ENCODE peak calls at places on chromosomes 4 and X, in seven cellular contexts. A is GM13977, G is suprapubic skin, K is IMR-90, N is nephron progenitor cell, Z is cardiac muscle cell, M is endothelial cell. S is an unnamed sample.

GRCh38 chr4:22427676-22428075 is 88.2 kb downstream of the ADGRA3 start:
- DNase-seq in A (no peak), G (no peak), K (no peak), N (no peak), Z (no peak), M (no peak), S (no peak)

GRCh38 chr4:89757154-89757723 is 79.7 kb downstream of the SNCA start:
- DNase-seq in A (no peak), G (no peak), K (no peak), N (peak; percentile 3), Z (no peak), M (no peak), S (no peak)

GRCh38 chr4:89203902-89204301 is 92.6 kb downstream of the TIGD2 start:
- DNase-seq in A (no peak), G (no peak), K (no peak), N (no peak), Z (no peak), M (no peak), S (no peak)

GRCh38 chr4:68021185-68021584 is 57.9 kb upstream of the TMPRSS11A start:
- DNase-seq in A (no peak), G (no peak), K (no peak), N (no peak), Z (peak; percentile 5), M (no peak), S (no peak)

GRCh38 chr4:153114771-153115321 is 89.4 kb upstream of the TRIM2 start:
- DNase-seq in A (no peak), G (no peak), K (peak; percentile 84), N (no peak), Z (peak; percentile 69), M (no peak), S (no peak)

GRCh38 chrX:2894885-2895292 is 34.2 kb downstream of the ARSD start:
- DNase-seq in A (no peak), G (no peak), K (peak; percentile 50), N (no peak), Z (peak; percentile 38), M (no peak), S (no peak)

GRCh38 chr4:94889961-94890360 is 132.2 kb downstream of the BMPR1B start:
- DNase-seq in A (no peak), G (no peak), K (peak; percentile 73), N (no peak), Z (peak; percentile 90), M (no peak), S (no peak)

GRCh38 chrX:51484616-51485015 is 11.8 kb downstream of the NUDT11 start:
- DNase-seq in A (no peak), G (no peak), K (no peak), N (no peak), Z (no peak), M (no peak), S (no peak)

GRCh38 chr4:41319553-41319952 is 62.8 kb downstream of the UCHL1 start:
- DNase-seq in A (no peak), G (no peak), K (no peak), N (no peak), Z (no peak), M (no peak), S (no peak)

GRCh38 chr4:13700196-13701140 is 72.9 kb upstream of the BOD1L1 start:
- DNase-seq in A (no peak), G (no peak), K (peak; percentile 91), N (no peak), Z (peak; percentile 12), M (no peak), S (no peak)

GRCh38 chrX:118904218-118904617 is 70.2 kb upstream of the LONRF3 start:
- DNase-seq in A (no peak), G (no peak), K (no peak), N (no peak), Z (no peak), M (no peak), S (peak; percentile 19)

GRCh38 chr4:189124149-189124758 is 816.4 kb upstream of the FRG1 start:
- DNase-seq in A (no peak), G (no peak), K (peak; percentile 74), N (peak; percentile 33), Z (peak; percentile 8), M (peak; percentile 57), S (no peak)

GRCh38 chr4:141467225-141467624 is 169.2 kb upstream of the IL15 start:
- DNase-seq in A (no peak), G (no peak), K (no peak), N (no peak), Z (no peak), M (no peak), S (no peak)

GRCh38 chrX:101764538-101764937 is 104.9 kb upstream of the ARMCX2 start:
- DNase-seq in A (no peak), G (no peak), K (no peak), N (no peak), Z (peak; percentile 2), M (no peak), S (no peak)

GRCh38 chr4:41611881-41612871 is 74.2 kb downstream of the LIMCH1 start:
- DNase-seq in A (no peak), G (no peak), K (peak; percentile 8), N (peak; percentile 38), Z (peak; percentile 68), M (peak; percentile 25), S (no peak)

GRCh38 chrX:84118315-84118714 is 69.7 kb downstream of the RPS6KA6 start:
- DNase-seq in A (no peak), G (no peak), K (no peak), N (no peak), Z (no peak), M (no peak), S (no peak)

GRCh38 chr4:26404597-26405323 is 83.9 kb downstream of the RBPJ start:
- DNase-seq in A (no peak), G (no peak), K (no peak), N (no peak), Z (no peak), M (no peak), S (no peak)

GRCh38 chrX:46722742-46723568 is 36.0 kb downstream of the SLC9A7 start:
- DNase-seq in A (no peak), G (no peak), K (peak; percentile 21), N (no peak), Z (no peak), M (no peak), S (no peak)

GRCh38 chr4:179625391-179625790 is 2183.2 kb upstream of the AGA start:
- DNase-seq in A (no peak), G (no peak), K (peak; percentile 91), N (no peak), Z (no peak), M (no peak), S (no peak)

DNA sequence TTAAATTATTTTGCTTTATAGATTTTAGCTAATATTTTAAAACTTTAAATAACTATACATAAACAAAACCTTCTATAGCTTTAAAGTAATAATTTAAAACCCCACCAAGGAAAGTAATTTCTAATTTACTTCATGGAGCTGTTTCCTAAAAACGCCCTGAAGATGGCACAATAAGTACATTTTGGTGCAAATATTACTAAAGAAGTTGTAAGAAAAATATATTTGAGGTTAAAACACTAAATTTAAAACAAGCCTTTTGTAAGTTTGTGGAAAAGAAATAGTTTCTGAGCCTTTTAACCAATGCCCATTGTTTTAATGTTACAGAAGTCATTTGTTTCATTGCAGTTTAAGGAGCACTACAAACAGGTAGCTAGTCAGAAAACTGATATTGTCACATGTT is 137.4 kb upstream of the AGA start:
- DNase-seq in A (no peak), G (no peak), K (peak; percentile 16), N (no peak), Z (peak; percentile 24), M (no peak), S (no peak)
- TF ChIP-seq CTCF in A (peak; percentile 5), G (no peak), K (peak; percentile 43), N (no peak), Z (peak; percentile 20), M (no peak), S (no peak)

GRCh38 chr4:164753873-164754488 is at the start of gene SMIM31:
- DNase-seq in A (no peak), G (no peak), K (no peak), N (no peak), Z (no peak), M (no peak), S (no peak)

DNA sequence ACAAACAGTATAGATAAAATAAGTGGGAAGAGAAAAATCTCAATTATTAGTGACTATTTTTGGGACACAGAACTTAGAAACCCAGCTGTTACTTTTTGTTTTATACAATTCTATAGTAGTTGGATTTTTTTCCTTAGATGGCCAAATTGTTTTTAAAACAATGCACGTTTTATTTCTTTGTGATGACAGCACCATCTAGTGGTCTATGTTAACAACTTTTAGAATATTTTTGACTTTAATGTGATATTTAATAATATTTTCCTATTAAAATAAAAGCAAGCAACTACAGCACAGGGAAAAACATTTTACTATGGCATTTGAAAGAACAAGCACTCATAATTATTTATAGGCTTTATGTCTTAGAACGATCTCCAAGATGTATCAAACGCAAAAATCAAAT is 5.6 kb upstream of the SMIM31 start:
- DNase-seq in A (peak; percentile 50), G (no peak), K (peak; percentile 19), N (no peak), Z (peak; percentile 42), M (no peak), S (peak; percentile 16)
- TF ChIP-seq CTCF in A (peak; percentile 37), G (no peak), K (peak; percentile 45), N (peak; percentile 52), Z (peak; percentile 30), M (peak; percentile 66), S (peak; percentile 7)

DNA sequence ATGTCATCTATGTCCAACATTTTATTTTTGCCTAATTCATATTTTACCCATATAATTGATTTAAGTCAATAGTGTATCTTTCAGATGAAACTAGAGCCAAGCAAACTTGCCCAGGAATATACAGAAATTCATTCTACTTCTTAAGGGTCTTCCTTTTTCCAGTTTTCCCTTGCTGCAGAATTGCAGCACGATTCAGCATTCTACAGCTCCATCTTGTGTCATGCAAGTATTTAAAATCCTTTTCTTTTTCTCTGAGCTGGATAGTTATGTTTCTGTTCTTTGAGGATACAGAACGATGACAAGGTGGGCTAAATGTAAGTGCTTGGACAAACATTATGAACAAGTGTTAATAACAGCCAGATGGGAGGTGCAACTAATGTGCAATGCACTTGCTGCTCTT is 1821.8 kb downstream of the ARAP2 start:
- DNase-seq in A (no peak), G (no peak), K (no peak), N (no peak), Z (peak; percentile 65), M (no peak), S (no peak)
- TF ChIP-seq CTCF in A (peak; percentile 10), G (no peak), K (peak; percentile 11), N (no peak), Z (peak; percentile 27), M (no peak), S (no peak)

DNA sequence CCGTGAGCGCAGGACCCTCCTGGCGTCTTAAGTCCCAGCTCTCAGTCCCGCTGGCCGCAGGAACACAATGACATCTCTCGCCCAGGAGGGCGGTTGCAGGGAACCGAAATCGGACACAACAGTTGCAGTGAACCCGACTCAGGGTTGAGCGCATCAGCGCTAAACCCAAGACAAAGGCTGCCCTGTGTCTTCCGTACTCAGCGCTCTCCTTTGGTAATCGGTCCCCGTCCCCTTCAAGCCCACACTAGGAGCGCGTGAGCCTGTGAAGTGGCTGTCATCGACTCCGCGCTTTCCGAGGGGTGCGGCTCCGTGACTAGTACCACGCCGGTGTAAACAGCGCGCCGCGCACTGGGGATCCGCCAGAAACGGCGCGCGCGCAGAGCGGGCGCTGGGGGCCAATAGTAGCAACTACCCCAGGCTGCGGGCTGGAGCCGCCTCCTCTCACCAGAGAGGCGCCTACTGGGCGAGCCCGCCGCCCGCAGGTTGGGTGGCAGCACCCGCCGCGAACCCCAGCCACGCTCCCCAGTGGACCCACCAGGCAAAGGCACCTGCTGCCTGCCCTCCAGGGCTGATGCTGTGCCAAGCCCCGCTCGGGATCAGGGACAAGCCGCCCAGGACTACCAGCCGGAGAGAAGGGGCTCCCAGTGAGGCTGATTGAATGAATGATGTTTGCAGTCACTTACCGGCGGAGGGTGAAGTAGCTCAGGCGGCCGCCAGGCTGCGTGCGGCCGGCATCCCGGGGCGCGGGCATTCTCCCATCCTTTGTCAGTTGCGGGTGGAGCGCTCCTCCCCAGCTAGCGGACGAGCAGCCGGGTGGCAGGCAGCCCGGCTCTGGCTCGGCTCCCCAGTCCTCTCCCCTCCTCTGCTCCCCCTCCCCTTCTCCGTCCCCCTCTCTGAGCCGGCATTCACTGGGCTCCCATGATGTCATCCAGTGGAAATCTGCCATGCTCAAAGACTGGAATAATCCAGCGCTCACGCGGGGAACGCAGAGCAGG is 370.4 kb upstream of the SMIM31 start:
- DNase-seq in A (no peak), G (no peak), K (peak; percentile 0), N (peak; percentile 69), Z (no peak), M (peak; percentile 47), S (no peak)
- TF ChIP-seq CTCF in A (no peak), G (no peak), K (no peak), N (no peak), Z (no peak), M (peak; percentile 40), S (no peak)

S was measured in GM10248.